ENCODE peak calls at places on chromosomes 13 and 19, in ten cellular contexts. One of them, this sample, is unnamed.

GRCh38 chr13:55497486-55497885 is 1643.2 kb upstream of the PRR20A start:
- DNase-seq in frontal cortex: no peak
- DNase-seq in AG04449: no peak
- DNase-seq in fibroblast of mammary gland: no peak
- DNase-seq in NCI-H510A treated with DMSO at 0.1 percent for 48 hours: no peak
- DNase-seq in thoracic aorta: no peak
- DNase-seq in neural progenitor cell: no peak
- DNase-seq in stromal cell of bone marrow: no peak
- DNase-seq in activated naive CD4-positive, alpha-beta T cell treated with anti-CD3 and anti-CD28 coated beads, Interleukin-2, amount 10 ng/mL, durations not matched to agents 7 days and 5 days: no peak
- DNase-seq in NCI-H1092: no peak
- DNase-seq in this sample: no peak

GRCh38 chr19:38442736-38443135 is 9.2 kb downstream of the RYR1 start:
- DNase-seq in NCI-H1092: no peak
- DNase-seq in fibroblast of mammary gland: no peak
- DNase-seq in frontal cortex: no peak
- DNase-seq in thoracic aorta: no peak
- DNase-seq in stromal cell of bone marrow: no peak
- DNase-seq in AG04449: no peak
- DNase-seq in NCI-H510A treated with DMSO at 0.1 percent for 48 hours: no peak
- DNase-seq in activated naive CD4-positive, alpha-beta T cell treated with anti-CD3 and anti-CD28 coated beads, Interleukin-2, amount 10 ng/mL, durations not matched to agents 7 days and 5 days: no peak
- DNase-seq in neural progenitor cell: no peak
- DNase-seq in this sample: no peak

GRCh38 chr19:58154679-58155648 is 4.4 kb upstream of the ZNF329 start:
- DNase-seq in thoracic aorta: peak
- DNase-seq in fibroblast of mammary gland: peak
- DNase-seq in frontal cortex: peak
- DNase-seq in stromal cell of bone marrow: peak
- DNase-seq in AG04449: peak
- DNase-seq in NCI-H510A treated with DMSO at 0.1 percent for 48 hours: peak
- DNase-seq in neural progenitor cell: peak
- DNase-seq in NCI-H1092: peak
- DNase-seq in activated naive CD4-positive, alpha-beta T cell treated with anti-CD3 and anti-CD28 coated beads, Interleukin-2, amount 10 ng/mL, durations not matched to agents 7 days and 5 days: peak
- DNase-seq in this sample: no peak

GRCh38 chr13:64164435-64164834 is 2748.8 kb upstream of the PCDH20 start:
- DNase-seq in thoracic aorta: no peak
- DNase-seq in stromal cell of bone marrow: no peak
- DNase-seq in frontal cortex: no peak
- DNase-seq in AG04449: no peak
- DNase-seq in activated naive CD4-positive, alpha-beta T cell treated with anti-CD3 and anti-CD28 coated beads, Interleukin-2, amount 10 ng/mL, durations not matched to agents 7 days and 5 days: no peak
- DNase-seq in NCI-H510A treated with DMSO at 0.1 percent for 48 hours: no peak
- DNase-seq in neural progenitor cell: no peak
- DNase-seq in NCI-H1092: no peak
- DNase-seq in fibroblast of mammary gland: no peak
- DNase-seq in this sample: no peak

GRCh38 chr13:103277099-103277498 is 210.9 kb upstream of the SLC10A2 start:
- DNase-seq in neural progenitor cell: no peak
- DNase-seq in fibroblast of mammary gland: no peak
- DNase-seq in frontal cortex: no peak
- DNase-seq in activated naive CD4-positive, alpha-beta T cell treated with anti-CD3 and anti-CD28 coated beads, Interleukin-2, amount 10 ng/mL, durations not matched to agents 7 days and 5 days: no peak
- DNase-seq in NCI-H1092: no peak
- DNase-seq in stromal cell of bone marrow: no peak
- DNase-seq in thoracic aorta: no peak
- DNase-seq in NCI-H510A treated with DMSO at 0.1 percent for 48 hours: no peak
- DNase-seq in AG04449: no peak
- DNase-seq in this sample: no peak

GRCh38 chr13:113561417-113562084 is 23.0 kb upstream of the TFDP1 start:
- DNase-seq in AG04449: no peak
- DNase-seq in thoracic aorta: no peak
- DNase-seq in fibroblast of mammary gland: no peak
- DNase-seq in neural progenitor cell: no peak
- DNase-seq in stromal cell of bone marrow: no peak
- DNase-seq in NCI-H1092: no peak
- DNase-seq in NCI-H510A treated with DMSO at 0.1 percent for 48 hours: no peak
- DNase-seq in frontal cortex: no peak
- DNase-seq in activated naive CD4-positive, alpha-beta T cell treated with anti-CD3 and anti-CD28 coated beads, Interleukin-2, amount 10 ng/mL, durations not matched to agents 7 days and 5 days: no peak
- DNase-seq in this sample: no peak

GRCh38 chr13:113597386-113598080 is 13.0 kb downstream of the TFDP1 start:
- DNase-seq in stromal cell of bone marrow: no peak
- DNase-seq in activated naive CD4-positive, alpha-beta T cell treated with anti-CD3 and anti-CD28 coated beads, Interleukin-2, amount 10 ng/mL, durations not matched to agents 7 days and 5 days: no peak
- DNase-seq in thoracic aorta: no peak
- DNase-seq in NCI-H510A treated with DMSO at 0.1 percent for 48 hours: no peak
- DNase-seq in fibroblast of mammary gland: no peak
- DNase-seq in frontal cortex: no peak
- DNase-seq in neural progenitor cell: no peak
- DNase-seq in NCI-H1092: no peak
- DNase-seq in AG04449: no peak
- DNase-seq in this sample: no peak

GRCh38 chr19:18839465-18840287 is 7.9 kb downstream of the UPF1 start:
- DNase-seq in NCI-H1092: no peak
- DNase-seq in thoracic aorta: no peak
- DNase-seq in fibroblast of mammary gland: no peak
- DNase-seq in neural progenitor cell: no peak
- DNase-seq in frontal cortex: no peak
- DNase-seq in NCI-H510A treated with DMSO at 0.1 percent for 48 hours: no peak
- DNase-seq in stromal cell of bone marrow: no peak
- DNase-seq in activated naive CD4-positive, alpha-beta T cell treated with anti-CD3 and anti-CD28 coated beads, Interleukin-2, amount 10 ng/mL, durations not matched to agents 7 days and 5 days: no peak
- DNase-seq in AG04449: no peak
- DNase-seq in this sample: no peak

GRCh38 chr13:93398167-93398566 is 171.6 kb downstream of the GPC6 start:
- DNase-seq in NCI-H1092: no peak
- DNase-seq in fibroblast of mammary gland: peak
- DNase-seq in stromal cell of bone marrow: peak
- DNase-seq in thoracic aorta: no peak
- DNase-seq in neural progenitor cell: no peak
- DNase-seq in AG04449: no peak
- DNase-seq in NCI-H510A treated with DMSO at 0.1 percent for 48 hours: no peak
- DNase-seq in activated naive CD4-positive, alpha-beta T cell treated with anti-CD3 and anti-CD28 coated beads, Interleukin-2, amount 10 ng/mL, durations not matched to agents 7 days and 5 days: no peak
- DNase-seq in frontal cortex: no peak
- DNase-seq in this sample: no peak

This sample was measured in SW 1271.